ENCODE peak calls at places on chromosome 15, in ten cellular contexts. One of them, this sample, is unnamed.

GRCh38 chr15:92693922-92694331 is 38.4 kb upstream of the FAM174B start:
- DNase-seq in CD8-positive, alpha-beta memory T cell: no peak
- DNase-seq in pancreas: no peak
- DNase-seq in esophagus squamous epithelium: no peak
- DNase-seq in mesendoderm: peak
- DNase-seq in cardiac muscle cell: peak
- DNase-seq in aorta: no peak
- DNase-seq in mammary epithelial cell: no peak
- DNase-seq in effector memory CD4-positive, alpha-beta T cell: no peak
- DNase-seq in neuronal stem cell: peak
- DNase-seq in this sample: no peak

GRCh38 chr15:85702321-85703230 is 92.1 kb downstream of the KLHL25 start:
- DNase-seq in cardiac muscle cell: peak
- DNase-seq in pancreas: no peak
- DNase-seq in mesendoderm: no peak
- DNase-seq in esophagus squamous epithelium: no peak
- DNase-seq in aorta: no peak
- DNase-seq in mammary epithelial cell: no peak
- DNase-seq in neuronal stem cell: no peak
- DNase-seq in CD8-positive, alpha-beta memory T cell: peak
- DNase-seq in effector memory CD4-positive, alpha-beta T cell: peak
- DNase-seq in this sample: no peak

GRCh38 chr15:79863886-79864285 is 32.9 kb downstream of the MTHFS start:
- DNase-seq in neuronal stem cell: no peak
- DNase-seq in CD8-positive, alpha-beta memory T cell: no peak
- DNase-seq in mammary epithelial cell: peak
- DNase-seq in cardiac muscle cell: no peak
- DNase-seq in pancreas: no peak
- DNase-seq in effector memory CD4-positive, alpha-beta T cell: no peak
- DNase-seq in mesendoderm: no peak
- DNase-seq in aorta: no peak
- DNase-seq in esophagus squamous epithelium: no peak
- DNase-seq in this sample: no peak

GRCh38 chr15:95262866-95263564 is 1031.7 kb downstream of the MCTP2 start:
- DNase-seq in CD8-positive, alpha-beta memory T cell: no peak
- DNase-seq in mammary epithelial cell: no peak
- DNase-seq in effector memory CD4-positive, alpha-beta T cell: no peak
- DNase-seq in aorta: no peak
- DNase-seq in esophagus squamous epithelium: no peak
- DNase-seq in mesendoderm: no peak
- DNase-seq in neuronal stem cell: no peak
- DNase-seq in cardiac muscle cell: peak
- DNase-seq in pancreas: no peak
- DNase-seq in this sample: no peak

GRCh38 chr15:62104406-62104805 is 37.6 kb downstream of the C2CD4A start:
- DNase-seq in mesendoderm: no peak
- DNase-seq in aorta: no peak
- DNase-seq in pancreas: no peak
- DNase-seq in cardiac muscle cell: no peak
- DNase-seq in neuronal stem cell: no peak
- DNase-seq in CD8-positive, alpha-beta memory T cell: no peak
- DNase-seq in mammary epithelial cell: no peak
- DNase-seq in esophagus squamous epithelium: no peak
- DNase-seq in effector memory CD4-positive, alpha-beta T cell: no peak
- DNase-seq in this sample: no peak

GRCh38 chr15:34693053-34693744 is 61.6 kb downstream of the GJD2 start:
- DNase-seq in mammary epithelial cell: peak
- DNase-seq in neuronal stem cell: no peak
- DNase-seq in CD8-positive, alpha-beta memory T cell: no peak
- DNase-seq in esophagus squamous epithelium: no peak
- DNase-seq in aorta: no peak
- DNase-seq in cardiac muscle cell: no peak
- DNase-seq in pancreas: no peak
- DNase-seq in mesendoderm: no peak
- DNase-seq in effector memory CD4-positive, alpha-beta T cell: no peak
- DNase-seq in this sample: no peak

GRCh38 chr15:99335508-99335907 is 84.2 kb downstream of the LRRC28 start:
- DNase-seq in esophagus squamous epithelium: no peak
- DNase-seq in CD8-positive, alpha-beta memory T cell: no peak
- DNase-seq in pancreas: no peak
- DNase-seq in mesendoderm: no peak
- DNase-seq in aorta: no peak
- DNase-seq in cardiac muscle cell: no peak
- DNase-seq in neuronal stem cell: no peak
- DNase-seq in effector memory CD4-positive, alpha-beta T cell: no peak
- DNase-seq in mammary epithelial cell: no peak
- DNase-seq in this sample: no peak

GRCh38 chr15:74228723-74229081 is 7.4 kb upstream of the CCDC33 start:
- DNase-seq in effector memory CD4-positive, alpha-beta T cell: no peak
- DNase-seq in neuronal stem cell: no peak
- DNase-seq in mesendoderm: peak
- DNase-seq in esophagus squamous epithelium: no peak
- DNase-seq in CD8-positive, alpha-beta memory T cell: no peak
- DNase-seq in pancreas: no peak
- DNase-seq in mammary epithelial cell: no peak
- DNase-seq in aorta: no peak
- DNase-seq in cardiac muscle cell: peak
- DNase-seq in this sample: no peak

GRCh38 chr15:98609144-98609852 is 39.0 kb upstream of the IGF1R start:
- DNase-seq in mesendoderm: peak
- DNase-seq in aorta: no peak
- DNase-seq in mammary epithelial cell: peak
- DNase-seq in CD8-positive, alpha-beta memory T cell: no peak
- DNase-seq in neuronal stem cell: no peak
- DNase-seq in cardiac muscle cell: peak
- DNase-seq in effector memory CD4-positive, alpha-beta T cell: no peak
- DNase-seq in pancreas: no peak
- DNase-seq in esophagus squamous epithelium: no peak
- DNase-seq in this sample: peak

GRCh38 chr15:60326824-60327654 is 70.7 kb downstream of the ANXA2 start:
- DNase-seq in CD8-positive, alpha-beta memory T cell: peak
- DNase-seq in mesendoderm: peak
- DNase-seq in aorta: no peak
- DNase-seq in pancreas: no peak
- DNase-seq in cardiac muscle cell: peak
- DNase-seq in neuronal stem cell: peak
- DNase-seq in esophagus squamous epithelium: no peak
- DNase-seq in effector memory CD4-positive, alpha-beta T cell: no peak
- DNase-seq in mammary epithelial cell: peak
- DNase-seq in this sample: no peak

GRCh38 chr15:50358805-50359204 is 3.8 kb upstream of the GABPB1 start:
- DNase-seq in cardiac muscle cell: peak
- DNase-seq in CD8-positive, alpha-beta memory T cell: no peak
- DNase-seq in mesendoderm: peak
- DNase-seq in mammary epithelial cell: peak
- DNase-seq in neuronal stem cell: no peak
- DNase-seq in esophagus squamous epithelium: no peak
- DNase-seq in aorta: no peak
- DNase-seq in pancreas: no peak
- DNase-seq in effector memory CD4-positive, alpha-beta T cell: no peak
- DNase-seq in this sample: no peak

GRCh38 chr15:33031324-33031736 is 163.2 kb downstream of the FMN1 start:
- DNase-seq in esophagus squamous epithelium: no peak
- DNase-seq in neuronal stem cell: no peak
- DNase-seq in aorta: no peak
- DNase-seq in CD8-positive, alpha-beta memory T cell: no peak
- DNase-seq in cardiac muscle cell: no peak
- DNase-seq in mammary epithelial cell: peak
- DNase-seq in effector memory CD4-positive, alpha-beta T cell: no peak
- DNase-seq in pancreas: no peak
- DNase-seq in mesendoderm: peak
- DNase-seq in this sample: no peak

GRCh38 chr15:68639926-68640600 is 61.3 kb downstream of the CORO2B start:
- DNase-seq in effector memory CD4-positive, alpha-beta T cell: no peak
- DNase-seq in mammary epithelial cell: peak
- DNase-seq in cardiac muscle cell: peak
- DNase-seq in aorta: no peak
- DNase-seq in pancreas: no peak
- DNase-seq in esophagus squamous epithelium: no peak
- DNase-seq in CD8-positive, alpha-beta memory T cell: no peak
- DNase-seq in neuronal stem cell: no peak
- DNase-seq in mesendoderm: no peak
- DNase-seq in this sample: no peak

GRCh38 chr15:20349774-20350498 is 191.7 kb downstream of the GOLGA6L6 start:
- DNase-seq in CD8-positive, alpha-beta memory T cell: no peak
- DNase-seq in aorta: peak
- DNase-seq in neuronal stem cell: no peak
- DNase-seq in esophagus squamous epithelium: no peak
- DNase-seq in cardiac muscle cell: no peak
- DNase-seq in mammary epithelial cell: no peak
- DNase-seq in mesendoderm: no peak
- DNase-seq in pancreas: no peak
- DNase-seq in effector memory CD4-positive, alpha-beta T cell: no peak
- DNase-seq in this sample: no peak

GRCh38 chr15:52462806-52463360 is 65.8 kb downstream of the MYO5A start:
- DNase-seq in cardiac muscle cell: no peak
- DNase-seq in effector memory CD4-positive, alpha-beta T cell: no peak
- DNase-seq in esophagus squamous epithelium: no peak
- DNase-seq in CD8-positive, alpha-beta memory T cell: no peak
- DNase-seq in neuronal stem cell: no peak
- DNase-seq in aorta: no peak
- DNase-seq in mesendoderm: no peak
- DNase-seq in pancreas: no peak
- DNase-seq in mammary epithelial cell: no peak
- DNase-seq in this sample: no peak

GRCh38 chr15:67105991-67106763 is 40.8 kb downstream of the SMAD3 start:
- DNase-seq in mesendoderm: no peak
- DNase-seq in mammary epithelial cell: no peak
- DNase-seq in neuronal stem cell: no peak
- DNase-seq in aorta: peak
- DNase-seq in esophagus squamous epithelium: no peak
- DNase-seq in effector memory CD4-positive, alpha-beta T cell: no peak
- DNase-seq in CD8-positive, alpha-beta memory T cell: no peak
- DNase-seq in cardiac muscle cell: no peak
- DNase-seq in pancreas: no peak
- DNase-seq in this sample: peak
- H3K27ac ChIP-seq in mesendoderm: peak
- H3K27ac ChIP-seq in mammary epithelial cell: peak
- H3K27ac ChIP-seq in neuronal stem cell: no peak
- H3K27ac ChIP-seq in aorta: peak
- H3K27ac ChIP-seq in esophagus squamous epithelium: peak
- H3K27ac ChIP-seq in effector memory CD4-positive, alpha-beta T cell: no peak
- H3K27ac ChIP-seq in CD8-positive, alpha-beta memory T cell: no peak
- H3K27ac ChIP-seq in cardiac muscle cell: peak
- H3K27ac ChIP-seq in pancreas: peak
- H3K27ac ChIP-seq in this sample: no peak

GRCh38 chr15:29046281-29046810 is 160.6 kb downstream of the APBA2 start:
- DNase-seq in CD8-positive, alpha-beta memory T cell: no peak
- DNase-seq in mesendoderm: no peak
- DNase-seq in pancreas: no peak
- DNase-seq in neuronal stem cell: no peak
- DNase-seq in cardiac muscle cell: no peak
- DNase-seq in esophagus squamous epithelium: no peak
- DNase-seq in effector memory CD4-positive, alpha-beta T cell: no peak
- DNase-seq in mammary epithelial cell: no peak
- DNase-seq in aorta: no peak
- DNase-seq in this sample: no peak
- H3K27ac ChIP-seq in CD8-positive, alpha-beta memory T cell: no peak
- H3K27ac ChIP-seq in mesendoderm: no peak
- H3K27ac ChIP-seq in pancreas: no peak
- H3K27ac ChIP-seq in neuronal stem cell: no peak
- H3K27ac ChIP-seq in cardiac muscle cell: no peak
- H3K27ac ChIP-seq in esophagus squamous epithelium: no peak
- H3K27ac ChIP-seq in effector memory CD4-positive, alpha-beta T cell: no peak
- H3K27ac ChIP-seq in mammary epithelial cell: no peak
- H3K27ac ChIP-seq in aorta: no peak
- H3K27ac ChIP-seq in this sample: no peak

GRCh38 chr15:83287541-83288027 is 3.1 kb upstream of the BNC1 start:
- DNase-seq in neuronal stem cell: no peak
- DNase-seq in effector memory CD4-positive, alpha-beta T cell: no peak
- DNase-seq in mammary epithelial cell: peak
- DNase-seq in CD8-positive, alpha-beta memory T cell: no peak
- DNase-seq in mesendoderm: peak
- DNase-seq in aorta: no peak
- DNase-seq in esophagus squamous epithelium: no peak
- DNase-seq in cardiac muscle cell: peak
- DNase-seq in pancreas: no peak
- DNase-seq in this sample: no peak
- H3K27ac ChIP-seq in neuronal stem cell: no peak
- H3K27ac ChIP-seq in effector memory CD4-positive, alpha-beta T cell: no peak
- H3K27ac ChIP-seq in mammary epithelial cell: peak
- H3K27ac ChIP-seq in CD8-positive, alpha-beta memory T cell: no peak
- H3K27ac ChIP-seq in mesendoderm: no peak
- H3K27ac ChIP-seq in aorta: no peak
- H3K27ac ChIP-seq in esophagus squamous epithelium: peak
- H3K27ac ChIP-seq in cardiac muscle cell: no peak
- H3K27ac ChIP-seq in pancreas: no peak
- H3K27ac ChIP-seq in this sample: no peak

GRCh38 chr15:45630958-45631691 is 3.7 kb upstream of the SQOR start:
- DNase-seq in mesendoderm: peak
- DNase-seq in mammary epithelial cell: peak
- DNase-seq in pancreas: no peak
- DNase-seq in esophagus squamous epithelium: no peak
- DNase-seq in CD8-positive, alpha-beta memory T cell: no peak
- DNase-seq in effector memory CD4-positive, alpha-beta T cell: no peak
- DNase-seq in cardiac muscle cell: peak
- DNase-seq in neuronal stem cell: no peak
- DNase-seq in aorta: no peak
- DNase-seq in this sample: no peak
- H3K27ac ChIP-seq in mesendoderm: no peak
- H3K27ac ChIP-seq in mammary epithelial cell: peak
- H3K27ac ChIP-seq in pancreas: no peak
- H3K27ac ChIP-seq in esophagus squamous epithelium: peak
- H3K27ac ChIP-seq in CD8-positive, alpha-beta memory T cell: no peak
- H3K27ac ChIP-seq in effector memory CD4-positive, alpha-beta T cell: no peak
- H3K27ac ChIP-seq in cardiac muscle cell: no peak
- H3K27ac ChIP-seq in neuronal stem cell: no peak
- H3K27ac ChIP-seq in aorta: no peak
- H3K27ac ChIP-seq in this sample: no peak

GRCh38 chr15:71048913-71049675 is 66.2 kb upstream of the THSD4 start:
- DNase-seq in neuronal stem cell: no peak
- DNase-seq in CD8-positive, alpha-beta memory T cell: no peak
- DNase-seq in mammary epithelial cell: peak
- DNase-seq in pancreas: no peak
- DNase-seq in mesendoderm: no peak
- DNase-seq in effector memory CD4-positive, alpha-beta T cell: no peak
- DNase-seq in cardiac muscle cell: peak
- DNase-seq in aorta: no peak
- DNase-seq in esophagus squamous epithelium: no peak
- DNase-seq in this sample: no peak
- H3K27ac ChIP-seq in neuronal stem cell: no peak
- H3K27ac ChIP-seq in CD8-positive, alpha-beta memory T cell: no peak
- H3K27ac ChIP-seq in mammary epithelial cell: peak
- H3K27ac ChIP-seq in pancreas: no peak
- H3K27ac ChIP-seq in mesendoderm: no peak
- H3K27ac ChIP-seq in effector memory CD4-positive, alpha-beta T cell: no peak
- H3K27ac ChIP-seq in cardiac muscle cell: no peak
- H3K27ac ChIP-seq in aorta: no peak
- H3K27ac ChIP-seq in esophagus squamous epithelium: no peak
- H3K27ac ChIP-seq in this sample: no peak